ENCODE peak calls at places on chromosomes 2 and 18, in seven cellular contexts. One of them, this sample, is unnamed.

GRCh38 chr2:122096788-122097187 is 341.3 kb downstream of the TSN start:
- DNase-seq in aorta: no peak
- DNase-seq in heart right ventricle: no peak
- DNase-seq in cardiac muscle cell: no peak
- DNase-seq in stimulated activated CD8-positive, alpha-beta memory T cell treated with anti-CD3 and anti-CD28 coated beads, Interleukin-7, amount 100 ng/mL, for 48 hours: no peak
- DNase-seq in stimulated activated CD4-positive, alpha-beta T cell treated with anti-CD3 and anti-CD28 coated beads, Interleukin-2, amount 100 ng/mL, for 48 hours: no peak
- DNase-seq in Daoy: no peak
- DNase-seq in this sample: no peak

GRCh38 chr2:160241251-160242137 is 41.4 kb upstream of the ITGB6 start:
- DNase-seq in aorta: peak
- DNase-seq in heart right ventricle: peak
- DNase-seq in cardiac muscle cell: peak
- DNase-seq in stimulated activated CD8-positive, alpha-beta memory T cell treated with anti-CD3 and anti-CD28 coated beads, Interleukin-7, amount 100 ng/mL, for 48 hours: no peak
- DNase-seq in stimulated activated CD4-positive, alpha-beta T cell treated with anti-CD3 and anti-CD28 coated beads, Interleukin-2, amount 100 ng/mL, for 48 hours: no peak
- DNase-seq in Daoy: peak
- DNase-seq in this sample: no peak

GRCh38 chr2:184696644-184697043 is 98.3 kb downstream of the ZNF804A start:
- DNase-seq in aorta: no peak
- DNase-seq in heart right ventricle: no peak
- DNase-seq in cardiac muscle cell: no peak
- DNase-seq in stimulated activated CD8-positive, alpha-beta memory T cell treated with anti-CD3 and anti-CD28 coated beads, Interleukin-7, amount 100 ng/mL, for 48 hours: no peak
- DNase-seq in stimulated activated CD4-positive, alpha-beta T cell treated with anti-CD3 and anti-CD28 coated beads, Interleukin-2, amount 100 ng/mL, for 48 hours: no peak
- DNase-seq in Daoy: no peak
- DNase-seq in this sample: no peak

GRCh38 chr2:67854103-67854502 is 208.7 kb downstream of the C1D start:
- DNase-seq in aorta: no peak
- DNase-seq in heart right ventricle: no peak
- DNase-seq in cardiac muscle cell: no peak
- DNase-seq in stimulated activated CD8-positive, alpha-beta memory T cell treated with anti-CD3 and anti-CD28 coated beads, Interleukin-7, amount 100 ng/mL, for 48 hours: no peak
- DNase-seq in stimulated activated CD4-positive, alpha-beta T cell treated with anti-CD3 and anti-CD28 coated beads, Interleukin-2, amount 100 ng/mL, for 48 hours: no peak
- DNase-seq in Daoy: no peak
- DNase-seq in this sample: no peak

GRCh38 chr18:8303151-8303770 is 306.0 kb upstream of the RAB12 start:
- DNase-seq in aorta: no peak
- DNase-seq in heart right ventricle: no peak
- DNase-seq in cardiac muscle cell: no peak
- DNase-seq in stimulated activated CD8-positive, alpha-beta memory T cell treated with anti-CD3 and anti-CD28 coated beads, Interleukin-7, amount 100 ng/mL, for 48 hours: no peak
- DNase-seq in stimulated activated CD4-positive, alpha-beta T cell treated with anti-CD3 and anti-CD28 coated beads, Interleukin-2, amount 100 ng/mL, for 48 hours: no peak
- DNase-seq in Daoy: no peak
- DNase-seq in this sample: no peak

GRCh38 chr2:9211496-9211895 is 4.9 kb downstream of the ASAP2 start:
- DNase-seq in aorta: no peak
- DNase-seq in heart right ventricle: peak
- DNase-seq in cardiac muscle cell: peak
- DNase-seq in stimulated activated CD8-positive, alpha-beta memory T cell treated with anti-CD3 and anti-CD28 coated beads, Interleukin-7, amount 100 ng/mL, for 48 hours: no peak
- DNase-seq in stimulated activated CD4-positive, alpha-beta T cell treated with anti-CD3 and anti-CD28 coated beads, Interleukin-2, amount 100 ng/mL, for 48 hours: no peak
- DNase-seq in Daoy: no peak
- DNase-seq in this sample: no peak

GRCh38 chr18:3689986-3690681 is 240.2 kb downstream of the TGIF1 start:
- DNase-seq in aorta: no peak
- DNase-seq in heart right ventricle: no peak
- DNase-seq in cardiac muscle cell: no peak
- DNase-seq in stimulated activated CD8-positive, alpha-beta memory T cell treated with anti-CD3 and anti-CD28 coated beads, Interleukin-7, amount 100 ng/mL, for 48 hours: no peak
- DNase-seq in stimulated activated CD4-positive, alpha-beta T cell treated with anti-CD3 and anti-CD28 coated beads, Interleukin-2, amount 100 ng/mL, for 48 hours: no peak
- DNase-seq in Daoy: no peak
- DNase-seq in this sample: no peak

GRCh38 chr2:213129311-213129710 is 22.1 kb downstream of the IKZF2 start:
- DNase-seq in aorta: no peak
- DNase-seq in heart right ventricle: no peak
- DNase-seq in cardiac muscle cell: no peak
- DNase-seq in stimulated activated CD8-positive, alpha-beta memory T cell treated with anti-CD3 and anti-CD28 coated beads, Interleukin-7, amount 100 ng/mL, for 48 hours: no peak
- DNase-seq in stimulated activated CD4-positive, alpha-beta T cell treated with anti-CD3 and anti-CD28 coated beads, Interleukin-2, amount 100 ng/mL, for 48 hours: no peak
- DNase-seq in Daoy: no peak
- DNase-seq in this sample: no peak

GRCh38 chr2:173938700-173939384 is 26.3 kb downstream of the SP3 start:
- DNase-seq in aorta: no peak
- DNase-seq in heart right ventricle: no peak
- DNase-seq in cardiac muscle cell: no peak
- DNase-seq in stimulated activated CD8-positive, alpha-beta memory T cell treated with anti-CD3 and anti-CD28 coated beads, Interleukin-7, amount 100 ng/mL, for 48 hours: no peak
- DNase-seq in stimulated activated CD4-positive, alpha-beta T cell treated with anti-CD3 and anti-CD28 coated beads, Interleukin-2, amount 100 ng/mL, for 48 hours: no peak
- DNase-seq in Daoy: no peak
- DNase-seq in this sample: no peak

GRCh38 chr18:65606551-65607130 is 144.2 kb upstream of the CDH7 start:
- DNase-seq in aorta: no peak
- DNase-seq in heart right ventricle: no peak
- DNase-seq in cardiac muscle cell: no peak
- DNase-seq in stimulated activated CD8-positive, alpha-beta memory T cell treated with anti-CD3 and anti-CD28 coated beads, Interleukin-7, amount 100 ng/mL, for 48 hours: no peak
- DNase-seq in stimulated activated CD4-positive, alpha-beta T cell treated with anti-CD3 and anti-CD28 coated beads, Interleukin-2, amount 100 ng/mL, for 48 hours: no peak
- DNase-seq in Daoy: no peak
- DNase-seq in this sample: no peak

GRCh38 chr2:35082072-35082471 is 1273.5 kb upstream of the CRIM1 start:
- DNase-seq in aorta: no peak
- DNase-seq in heart right ventricle: no peak
- DNase-seq in cardiac muscle cell: no peak
- DNase-seq in stimulated activated CD8-positive, alpha-beta memory T cell treated with anti-CD3 and anti-CD28 coated beads, Interleukin-7, amount 100 ng/mL, for 48 hours: no peak
- DNase-seq in stimulated activated CD4-positive, alpha-beta T cell treated with anti-CD3 and anti-CD28 coated beads, Interleukin-2, amount 100 ng/mL, for 48 hours: no peak
- DNase-seq in Daoy: no peak
- DNase-seq in this sample: no peak

GRCh38 chr2:86372641-86373502 is 35.4 kb upstream of the REEP1 start:
- DNase-seq in aorta: no peak
- DNase-seq in heart right ventricle: peak
- DNase-seq in cardiac muscle cell: peak
- DNase-seq in stimulated activated CD8-positive, alpha-beta memory T cell treated with anti-CD3 and anti-CD28 coated beads, Interleukin-7, amount 100 ng/mL, for 48 hours: no peak
- DNase-seq in stimulated activated CD4-positive, alpha-beta T cell treated with anti-CD3 and anti-CD28 coated beads, Interleukin-2, amount 100 ng/mL, for 48 hours: no peak
- DNase-seq in Daoy: peak
- DNase-seq in this sample: peak

GRCh38 chr18:8212893-8213805 is 396.1 kb upstream of the RAB12 start:
- DNase-seq in aorta: no peak
- DNase-seq in heart right ventricle: no peak
- DNase-seq in cardiac muscle cell: peak
- DNase-seq in stimulated activated CD8-positive, alpha-beta memory T cell treated with anti-CD3 and anti-CD28 coated beads, Interleukin-7, amount 100 ng/mL, for 48 hours: no peak
- DNase-seq in stimulated activated CD4-positive, alpha-beta T cell treated with anti-CD3 and anti-CD28 coated beads, Interleukin-2, amount 100 ng/mL, for 48 hours: no peak
- DNase-seq in Daoy: peak
- DNase-seq in this sample: no peak

GRCh38 chr2:98324181-98324580 is 22.1 kb upstream of the CNGA3 start:
- DNase-seq in aorta: no peak
- DNase-seq in heart right ventricle: no peak
- DNase-seq in cardiac muscle cell: no peak
- DNase-seq in stimulated activated CD8-positive, alpha-beta memory T cell treated with anti-CD3 and anti-CD28 coated beads, Interleukin-7, amount 100 ng/mL, for 48 hours: no peak
- DNase-seq in stimulated activated CD4-positive, alpha-beta T cell treated with anti-CD3 and anti-CD28 coated beads, Interleukin-2, amount 100 ng/mL, for 48 hours: no peak
- DNase-seq in Daoy: no peak
- DNase-seq in this sample: no peak

GRCh38 chr2:240672701-240673190 is 9.9 kb downstream of the AQP12B start:
- DNase-seq in aorta: no peak
- DNase-seq in heart right ventricle: no peak
- DNase-seq in cardiac muscle cell: no peak
- DNase-seq in stimulated activated CD8-positive, alpha-beta memory T cell treated with anti-CD3 and anti-CD28 coated beads, Interleukin-7, amount 100 ng/mL, for 48 hours: no peak
- DNase-seq in stimulated activated CD4-positive, alpha-beta T cell treated with anti-CD3 and anti-CD28 coated beads, Interleukin-2, amount 100 ng/mL, for 48 hours: no peak
- DNase-seq in Daoy: no peak
- DNase-seq in this sample: no peak

GRCh38 chr2:234331566-234331965 is 165.3 kb downstream of the ARL4C start:
- DNase-seq in aorta: no peak
- DNase-seq in heart right ventricle: no peak
- DNase-seq in cardiac muscle cell: no peak
- DNase-seq in stimulated activated CD8-positive, alpha-beta memory T cell treated with anti-CD3 and anti-CD28 coated beads, Interleukin-7, amount 100 ng/mL, for 48 hours: no peak
- DNase-seq in stimulated activated CD4-positive, alpha-beta T cell treated with anti-CD3 and anti-CD28 coated beads, Interleukin-2, amount 100 ng/mL, for 48 hours: no peak
- DNase-seq in Daoy: no peak
- DNase-seq in this sample: no peak

GRCh38 chr18:74817576-74817975 is 219.9 kb downstream of the ZNF407 start:
- DNase-seq in aorta: no peak
- DNase-seq in heart right ventricle: no peak
- DNase-seq in cardiac muscle cell: no peak
- DNase-seq in stimulated activated CD8-positive, alpha-beta memory T cell treated with anti-CD3 and anti-CD28 coated beads, Interleukin-7, amount 100 ng/mL, for 48 hours: no peak
- DNase-seq in stimulated activated CD4-positive, alpha-beta T cell treated with anti-CD3 and anti-CD28 coated beads, Interleukin-2, amount 100 ng/mL, for 48 hours: no peak
- DNase-seq in Daoy: no peak
- DNase-seq in this sample: no peak

GRCh38 chr2:171404258-171404657 is 29.5 kb downstream of the METTL8 start:
- DNase-seq in aorta: no peak
- DNase-seq in heart right ventricle: no peak
- DNase-seq in cardiac muscle cell: peak
- DNase-seq in stimulated activated CD8-positive, alpha-beta memory T cell treated with anti-CD3 and anti-CD28 coated beads, Interleukin-7, amount 100 ng/mL, for 48 hours: no peak
- DNase-seq in stimulated activated CD4-positive, alpha-beta T cell treated with anti-CD3 and anti-CD28 coated beads, Interleukin-2, amount 100 ng/mL, for 48 hours: no peak
- DNase-seq in Daoy: peak
- DNase-seq in this sample: no peak

GRCh38 chr2:157260403-157261198 is 3.1 kb downstream of the GALNT5 start:
- DNase-seq in aorta: no peak
- DNase-seq in heart right ventricle: no peak
- DNase-seq in cardiac muscle cell: peak
- DNase-seq in stimulated activated CD8-positive, alpha-beta memory T cell treated with anti-CD3 and anti-CD28 coated beads, Interleukin-7, amount 100 ng/mL, for 48 hours: no peak
- DNase-seq in stimulated activated CD4-positive, alpha-beta T cell treated with anti-CD3 and anti-CD28 coated beads, Interleukin-2, amount 100 ng/mL, for 48 hours: no peak
- DNase-seq in Daoy: no peak
- DNase-seq in this sample: peak

GRCh38 chr18:26357960-26358359 is 131.7 kb downstream of the TAF4B start:
- DNase-seq in aorta: no peak
- DNase-seq in heart right ventricle: no peak
- DNase-seq in cardiac muscle cell: no peak
- DNase-seq in stimulated activated CD8-positive, alpha-beta memory T cell treated with anti-CD3 and anti-CD28 coated beads, Interleukin-7, amount 100 ng/mL, for 48 hours: no peak
- DNase-seq in stimulated activated CD4-positive, alpha-beta T cell treated with anti-CD3 and anti-CD28 coated beads, Interleukin-2, amount 100 ng/mL, for 48 hours: no peak
- DNase-seq in Daoy: no peak
- DNase-seq in this sample: no peak

GRCh38 chr2:6793371-6793770 is 72.3 kb downstream of the CMPK2 start:
- DNase-seq in aorta: no peak
- DNase-seq in heart right ventricle: no peak
- DNase-seq in cardiac muscle cell: peak
- DNase-seq in stimulated activated CD8-positive, alpha-beta memory T cell treated with anti-CD3 and anti-CD28 coated beads, Interleukin-7, amount 100 ng/mL, for 48 hours: no peak
- DNase-seq in stimulated activated CD4-positive, alpha-beta T cell treated with anti-CD3 and anti-CD28 coated beads, Interleukin-2, amount 100 ng/mL, for 48 hours: no peak
- DNase-seq in Daoy: no peak
- DNase-seq in this sample: no peak

GRCh38 chr2:60260646-60261296 is 292.7 kb downstream of the BCL11A start:
- DNase-seq in aorta: no peak
- DNase-seq in heart right ventricle: no peak
- DNase-seq in cardiac muscle cell: no peak
- DNase-seq in stimulated activated CD8-positive, alpha-beta memory T cell treated with anti-CD3 and anti-CD28 coated beads, Interleukin-7, amount 100 ng/mL, for 48 hours: no peak
- DNase-seq in stimulated activated CD4-positive, alpha-beta T cell treated with anti-CD3 and anti-CD28 coated beads, Interleukin-2, amount 100 ng/mL, for 48 hours: no peak
- DNase-seq in Daoy: peak
- DNase-seq in this sample: no peak

GRCh38 chr2:96530144-96530430 is 6.5 kb upstream of the ARID5A start:
- DNase-seq in aorta: peak
- DNase-seq in heart right ventricle: no peak
- DNase-seq in cardiac muscle cell: no peak
- DNase-seq in stimulated activated CD8-positive, alpha-beta memory T cell treated with anti-CD3 and anti-CD28 coated beads, Interleukin-7, amount 100 ng/mL, for 48 hours: no peak
- DNase-seq in stimulated activated CD4-positive, alpha-beta T cell treated with anti-CD3 and anti-CD28 coated beads, Interleukin-2, amount 100 ng/mL, for 48 hours: no peak
- DNase-seq in Daoy: no peak
- DNase-seq in this sample: no peak

This sample was measured in erythroblast.